ENCODE peak calls at places on chromosomes 13 and 19, in seven cellular contexts. H is heart right ventricle; D is CD8-positive, alpha-beta T cell; U is fibroblast of the aortic adventitia; P is cardiac muscle cell; O is HL-60; R is GM23338. B is an unnamed sample.

GRCh38 chr13:92251815-92252214 is 853.4 kb downstream of the GPC5 start:
- DNase-seq in O (no peak), R (no peak), H (no peak), D (no peak), P (peak; percentile 19), U (no peak), B (no peak)

GRCh38 chr19:41264581-41265375 is 606 bp downstream of the HNRNPUL1 start:
- DNase-seq in D (peak; percentile 38), P (peak; percentile 50), R (peak; percentile 84), O (peak; percentile 55), H (peak; percentile 53), U (peak; percentile 24), B (peak; percentile 13)

GRCh38 chr13:109155301-109155761 is 525.9 kb downstream of the MYO16 start:
- DNase-seq in O (no peak), R (no peak), H (no peak), P (peak; percentile 64), U (peak; percentile 79), D (no peak), B (no peak)

GRCh38 chr13:99384468-99384867 is 77.3 kb upstream of the GPR183 start:
- DNase-seq in R (no peak), D (no peak), P (no peak), O (no peak), H (no peak), U (no peak), B (no peak)

GRCh38 chr13:44818016-44818415 is 171.3 kb downstream of the NUFIP1 start:
- DNase-seq in U (no peak), R (no peak), D (no peak), O (no peak), H (no peak), P (no peak), B (no peak)

GRCh38 chr19:31532034-31532433 is 182.8 kb upstream of the TSHZ3 start:
- DNase-seq in D (no peak), U (no peak), H (no peak), R (no peak), O (no peak), P (no peak), B (no peak)

GRCh38 chr13:44853641-44854040 is 135.6 kb downstream of the NUFIP1 start:
- DNase-seq in R (no peak), P (peak; percentile 21), H (no peak), U (no peak), O (no peak), D (no peak), B (no peak)

GRCh38 chr19:28917661-28918060 is 295.3 kb downstream of the UQCRFS1 start:
- DNase-seq in D (no peak), R (no peak), O (no peak), U (no peak), H (no peak), P (no peak), B (no peak)

GRCh38 chr19:16034180-16034579 is 42.1 kb upstream of the TPM4 start:
- DNase-seq in D (no peak), U (no peak), R (no peak), P (no peak), H (no peak), O (no peak), B (no peak)

GRCh38 chr13:106416645-106417044 is 118.8 kb downstream of the EFNB2 start:
- DNase-seq in R (peak; percentile 20), U (no peak), H (no peak), D (no peak), P (no peak), O (no peak), B (no peak)

GRCh38 chr13:71316964-71317363 is 550.0 kb downstream of the DACH1 start:
- DNase-seq in R (no peak), U (no peak), D (no peak), P (no peak), O (no peak), H (no peak), B (no peak)

GRCh38 chr13:77611068-77611467 is 75.6 kb downstream of the SCEL start:
- DNase-seq in D (no peak), H (no peak), R (no peak), P (no peak), U (no peak), O (no peak), B (no peak)

GRCh38 chr19:38049105-38049649 is 142.2 kb downstream of the SIPA1L3 start:
- DNase-seq in H (no peak), R (no peak), D (peak; percentile 36), O (peak; percentile 79), P (peak; percentile 49), U (no peak), B (peak; percentile 93)

GRCh38 chr19:46935066-46935663 is 74.4 kb downstream of the ARHGAP35 start:
- DNase-seq in R (no peak), O (no peak), U (no peak), D (no peak), H (no peak), P (no peak), B (no peak)

GRCh38 chr13:42777476-42777875 is 3.9 kb upstream of the FAM216B start:
- DNase-seq in U (peak; percentile 76), P (no peak), O (no peak), D (no peak), H (no peak), R (no peak), B (no peak)

GRCh38 chr13:99436013-99436412 is 65.3 kb upstream of the TM9SF2 start:
- DNase-seq in P (no peak), D (no peak), R (no peak), H (no peak), O (no peak), U (no peak), B (no peak)

GRCh38 chr13:40231311-40231710 is 435.1 kb downstream of the FOXO1 start:
- DNase-seq in D (no peak), R (no peak), H (no peak), P (no peak), O (no peak), U (no peak), B (no peak)

GRCh38 chr13:32147193-32147592 is 115.6 kb downstream of the FRY start:
- DNase-seq in O (no peak), R (no peak), U (no peak), P (no peak), H (no peak), D (no peak), B (no peak)

GRCh38 chr13:113082198-113083021 is 23.2 kb upstream of the F7 start:
- DNase-seq in R (no peak), P (no peak), H (no peak), O (no peak), D (no peak), U (no peak), B (no peak)

GRCh38 chr13:102724923-102725322 is 30.1 kb upstream of the METTL21C start:
- DNase-seq in D (no peak), P (peak; percentile 72), O (peak; percentile 47), R (no peak), H (no peak), U (peak; percentile 87), B (no peak)
- TF ChIP-seq CTCF in D (no peak), P (peak; percentile 42), O (peak; percentile 58), R (peak; percentile 14), H (no peak), U (peak; percentile 70), B (peak; percentile 34)

GRCh38 chr19:5048091-5048726 is 79.3 kb downstream of the KDM4B start:
- DNase-seq in O (peak; percentile 68), R (peak; percentile 86), D (peak; percentile 37), H (peak; percentile 78), U (peak; percentile 80), P (peak; percentile 87), B (no peak)
- H3K4me3 ChIP-seq in O (no peak overlapping the region), R (no peak overlapping the region), D (no peak overlapping the region), H (no peak overlapping the region), U (peak overlapping the region; percentile 33), P (no peak overlapping the region), B (no peak overlapping the region)

GRCh38 chr13:34941835-34942731 is at the start of gene NBEA:
- DNase-seq in P (peak; percentile 62), U (peak; percentile 28), D (peak; percentile 70), O (peak; percentile 75), H (peak; percentile 87), R (peak; percentile 84), B (peak; percentile 34)
- TF ChIP-seq CTCF in P (peak; percentile 18), U (peak; percentile 41), D (no peak), O (no peak), H (peak; percentile 15), R (no peak), B (no peak)

GRCh38 chr13:90532861-90533260 is 814.6 kb upstream of the MIR17HG start:
- DNase-seq in D (no peak), P (no peak), O (no peak), H (no peak), R (no peak), U (no peak), B (no peak)
- H3K4me3 ChIP-seq in D (no peak overlapping the region), P (no peak overlapping the region), O (no peak overlapping the region), H (no peak overlapping the region), R (no peak overlapping the region), U (no peak overlapping the region), B (no peak overlapping the region)

GRCh38 chr13:105105471-105105870 is 1430.0 kb downstream of the EFNB2 start:
- DNase-seq in U (no peak), O (no peak), H (no peak), P (no peak), D (no peak), R (peak; percentile 19), B (no peak)
- TF ChIP-seq CTCF in U (no peak), O (no peak), H (no peak), P (no peak), D (no peak), R (no peak), B (no peak)

GRCh38 chr13:110523838-110524237 is 37.7 kb downstream of the RAB20 start:
- DNase-seq in R (no peak), O (no peak), P (no peak), H (no peak), U (no peak), D (no peak), B (no peak)

GRCh38 chr13:110525328-110526319 is 35.9 kb downstream of the RAB20 start:
- DNase-seq in H (peak; percentile 51), O (no peak), P (no peak), D (no peak), U (no peak), R (no peak), B (peak; percentile 27)

GRCh38 chr13:110521946-110522345 is 39.6 kb downstream of the RAB20 start:
- DNase-seq in R (no peak), H (no peak), U (no peak), O (peak; percentile 97), D (no peak), P (peak; percentile 73), B (peak; percentile 10)

GRCh38 chr13:110523180-110523579 is 38.3 kb downstream of the RAB20 start:
- DNase-seq in D (no peak), P (no peak), H (no peak), O (no peak), U (no peak), R (no peak), B (no peak)

DNA sequence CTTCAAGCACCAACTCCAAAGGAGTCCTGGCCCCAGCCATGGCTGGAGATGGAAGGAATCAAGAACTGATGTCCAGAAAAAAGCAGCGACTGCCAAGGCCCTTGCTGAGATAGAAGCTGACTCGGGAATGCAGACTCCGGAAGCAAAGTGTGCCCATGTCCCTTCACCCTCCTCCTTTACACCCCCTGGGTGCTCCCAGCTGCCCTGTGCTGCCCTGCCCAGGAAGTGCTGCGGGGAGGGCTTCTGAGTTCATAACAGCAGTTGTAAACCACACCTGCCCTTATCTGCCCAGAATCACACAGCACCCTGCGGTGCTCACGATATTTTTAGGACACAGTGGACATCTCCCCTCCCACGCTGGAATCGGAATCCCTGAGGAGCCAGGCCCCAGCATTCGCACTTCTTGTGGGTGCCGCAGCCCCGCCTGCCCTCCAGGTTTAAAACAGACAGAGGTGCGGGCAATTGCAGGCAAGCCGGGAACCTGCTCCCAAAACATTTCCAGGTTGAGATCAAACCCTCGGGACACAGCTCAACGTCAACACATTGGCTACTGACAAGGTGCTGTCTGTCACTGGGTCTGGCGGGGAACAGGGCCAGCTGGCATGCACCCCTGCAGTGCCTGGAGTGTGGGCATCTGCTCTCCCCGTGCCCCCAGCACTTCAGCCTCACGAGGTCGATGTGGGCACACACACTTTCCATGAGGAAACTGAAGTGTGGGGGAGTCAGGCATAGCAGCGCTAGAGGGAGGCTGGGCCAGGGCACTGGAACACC is 36.9 kb downstream of the RAB20 start:
- DNase-seq in U (no peak), D (no peak), R (no peak), H (peak; percentile 78), P (no peak), O (peak; percentile 91), B (no peak)
- H3K4me3 ChIP-seq in U (no peak overlapping the region), D (no peak overlapping the region), R (no peak overlapping the region), H (no peak overlapping the region), P (no peak overlapping the region), O (no peak overlapping the region), B (no peak overlapping the region)